ENCODE peak calls at places on chromosome 16, in four cellular contexts. N is tibial artery, X is neural progenitor cell, C is fibroblast of lung. H is an unnamed sample.
A peak's percentile ranks its signal among the peaks of the same experiment; 100 is the strongest.

GRCh38 chr16:30066882-30067583 is 1.5 kb downstream of the ALDOA start:
- DNase-seq in N (no peak), X (no peak), C (no peak), H (no peak)

GRCh38 chr16:85746431-85747227 is 4.3 kb downstream of the C16orf74 start:
- DNase-seq in N (no peak), X (no peak), C (peak; percentile 22), H (no peak)

GRCh38 chr16:29975811-29976511 is 2.3 kb downstream of the TAOK2 start:
- DNase-seq in N (no peak), X (no peak), C (no peak), H (no peak)

GRCh38 chr16:17784073-17784472 is 313.3 kb upstream of the XYLT1 start:
- DNase-seq in N (no peak), X (peak; percentile 87), C (peak; percentile 47), H (no peak)

GRCh38 chr16:82814059-82814458 is 187.3 kb downstream of the CDH13 start:
- DNase-seq in N (no peak), X (no peak), C (no peak), H (no peak)

GRCh38 chr16:87333581-87334331 is 16.6 kb upstream of the C16orf95 start:
- DNase-seq in N (no peak), X (no peak), C (no peak), H (no peak)

GRCh38 chr16:80623376-80623775 is 82.6 kb downstream of the DYNLRB2 start:
- DNase-seq in N (no peak), X (no peak), C (peak; percentile 1), H (no peak)

GRCh38 chr16:58127033-58127556 is 2.1 kb downstream of the CFAP20 start:
- DNase-seq in N (no peak), X (peak; percentile 26), C (peak; percentile 68), H (peak; percentile 14)

GRCh38 chr16:65065031-65065430 is 56.8 kb downstream of the CDH11 start:
- DNase-seq in N (no peak), X (no peak), C (no peak), H (no peak)

GRCh38 chr16:26605872-26606271 is 460.9 kb upstream of the C16orf82 start:
- DNase-seq in N (no peak), X (no peak), C (no peak), H (no peak)

GRCh38 chr16:85717393-85718152 is 28.8 kb upstream of the GINS2 start:
- DNase-seq in N (no peak), X (peak; percentile 90), C (peak; percentile 61), H (peak; percentile 8)

GRCh38 chr16:4055748-4056147 is 60.5 kb downstream of the ADCY9 start:
- DNase-seq in N (no peak), X (no peak), C (no peak), H (no peak)

GRCh38 chr16:50457423-50457822 is 88.6 kb upstream of the BRD7 start:
- DNase-seq in N (no peak), X (no peak), C (no peak), H (no peak)

GRCh38 chr16:51374346-51374745 is 223.3 kb upstream of the SALL1 start:
- DNase-seq in N (no peak), X (no peak), C (peak; percentile 68), H (peak; percentile 72)

GRCh38 chr16:57386381-57386951 is 14.2 kb downstream of the CX3CL1 start:
- DNase-seq in N (no peak), X (no peak), C (peak; percentile 59), H (peak; percentile 13)

GRCh38 chr16:27222499-27223225 is 19.3 kb downstream of the KDM8 start:
- DNase-seq in N (peak; percentile 36), X (peak; percentile 35), C (peak; percentile 80), H (no peak)

GRCh38 chr16:89131783-89132182 is 38.1 kb downstream of the ACSF3 start:
- DNase-seq in N (no peak), X (no peak), C (no peak), H (no peak)

GRCh38 chr16:49617710-49618330 is 238.1 kb downstream of the ZNF423 start:
- DNase-seq in N (no peak), X (no peak), C (no peak), H (no peak)

GRCh38 chr16:7423436-7423941 is 90.8 kb downstream of the RBFOX1 start:
- DNase-seq in N (no peak), X (no peak), C (no peak), H (no peak)

GRCh38 chr16:56643080-56643778 is 4.8 kb downstream of the MT1A start:
- DNase-seq in N (peak; percentile 76), X (peak; percentile 59), C (peak; percentile 38), H (no peak)

GRCh38 chr16:54437361-54437760 is 150.8 kb upstream of the IRX3 start:
- DNase-seq in N (no peak), X (peak; percentile 15), C (no peak), H (no peak)

GRCh38 chr16:65769776-65770438 is 596.6 kb upstream of the CDH5 start:
- DNase-seq in N (no peak), X (no peak), C (no peak), H (no peak)

GRCh38 chr16:29678691-29679267 is at the start of gene QPRT:
- DNase-seq in N (no peak), X (peak; percentile 87), C (peak; percentile 78), H (no peak)

GRCh38 chr16:31703526-31704128 is 170.0 kb upstream of the ZNF267 start:
- DNase-seq in N (no peak), X (no peak), C (no peak), H (no peak)

GRCh38 chr16:31700200-31700529 is 172.5 kb downstream of the AHSP start:
- DNase-seq in N (peak; percentile 71), X (no peak), C (no peak), H (no peak)

GRCh38 chr16:31700530-31701388 is 172.8 kb upstream of the ZNF267 start:
- DNase-seq in N (no peak), X (peak; percentile 91), C (peak; percentile 39), H (no peak)

GRCh38 chr16:31702796-31703195 is 170.8 kb upstream of the ZNF267 start:
- DNase-seq in N (no peak), X (no peak), C (no peak), H (no peak)

DNA sequence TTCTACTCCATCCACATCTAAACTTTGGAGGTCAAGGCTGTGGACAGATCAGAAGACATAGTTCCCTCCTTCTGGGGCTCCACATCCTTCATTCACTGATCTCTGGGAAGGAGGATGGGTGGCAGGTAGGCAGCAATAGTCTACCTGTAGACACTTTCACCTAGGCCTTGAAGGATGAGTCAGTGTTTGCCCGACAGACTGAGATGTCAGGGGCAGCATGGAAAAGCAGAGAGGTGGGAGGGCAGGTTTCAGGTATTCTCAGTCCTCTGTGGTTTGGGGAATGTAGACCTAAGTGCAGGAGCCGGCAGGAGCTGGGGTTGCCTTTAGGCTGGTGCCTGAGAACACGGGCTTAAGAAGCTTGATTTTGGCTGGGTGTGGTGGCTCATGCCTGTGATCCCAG is 171.9 kb upstream of the ZNF267 start:
- DNase-seq in N (no peak), X (no peak), C (no peak), H (no peak)
- H3K4me3 ChIP-seq in N (no peak overlapping the region), X (peak overlapping the region; percentile 85), C (no peak overlapping the region), H (no peak overlapping the region)

GRCh38 chr16:68643227-68643626 is 1.9 kb upstream of the CDH3 start:
- DNase-seq in N (no peak), X (no peak), C (no peak), H (no peak)

GRCh38 chr16:68645494-68646388 is 631 bp downstream of the CDH3 start:
- DNase-seq in N (no peak), X (peak; percentile 86), C (no peak), H (no peak)

GRCh38 chr16:68643847-68644246 is 1.3 kb upstream of the CDH3 start:
- DNase-seq in N (no peak), X (no peak), C (no peak), H (no peak)

GRCh38 chr16:68644303-68644702 is 807 bp upstream of the CDH3 start:
- DNase-seq in N (no peak), X (peak; percentile 60), C (no peak), H (no peak)

DNA sequence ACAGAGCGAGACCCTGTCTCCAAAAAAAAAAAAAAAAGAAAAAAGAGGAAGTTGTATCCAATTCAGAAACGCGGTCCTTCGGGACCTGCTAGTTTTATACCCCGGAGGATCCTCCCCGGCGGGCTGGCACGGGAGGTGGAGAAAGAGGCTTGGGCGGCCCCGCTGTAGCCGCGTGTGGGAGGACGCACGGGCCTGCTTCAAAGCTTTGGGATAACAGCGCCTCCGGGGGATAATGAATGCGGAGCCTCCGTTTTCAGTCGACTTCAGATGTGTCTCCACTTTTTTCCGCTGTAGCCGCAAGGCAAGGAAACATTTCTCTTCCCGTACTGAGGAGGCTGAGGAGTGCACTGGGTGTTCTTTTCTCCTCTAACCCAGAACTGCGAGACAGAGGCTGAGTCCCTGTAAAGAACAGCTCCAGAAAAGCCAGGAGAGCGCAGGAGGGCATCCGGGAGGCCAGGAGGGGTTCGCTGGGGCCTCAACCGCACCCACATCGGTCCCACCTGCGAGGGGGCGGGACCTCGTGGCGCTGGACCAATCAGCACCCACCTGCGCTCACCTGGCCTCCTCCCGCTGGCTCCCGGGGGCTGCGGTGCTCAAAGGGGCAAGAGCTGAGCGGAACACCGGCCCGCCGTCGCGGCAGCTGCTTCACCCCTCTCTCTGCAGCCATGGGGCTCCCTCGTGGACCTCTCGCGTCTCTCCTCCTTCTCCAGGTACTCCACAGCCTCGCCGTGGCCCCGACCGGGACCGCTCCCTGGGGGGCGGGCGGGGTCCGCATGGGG is at the start of gene CDH3:
- DNase-seq in N (no peak), X (peak; percentile 78), C (no peak), H (no peak)
- H3K4me3 ChIP-seq in N (no peak within 1 kb of the TSS), X (peak within 1 kb of the TSS; percentile 60), C (no peak within 1 kb of the TSS), H (peak within 1 kb of the TSS; percentile 21)

GRCh38 chr16:84599528-84600202 is 18.2 kb downstream of the COTL1 start:
- DNase-seq in N (peak; percentile 58), X (peak; percentile 92), C (peak; percentile 89), H (peak; percentile 60)
- H3K4me3 ChIP-seq in N (no peak overlapping the region), X (peak overlapping the region; percentile 29), C (peak overlapping the region; percentile 24), H (peak overlapping the region; percentile 9)

DNA sequence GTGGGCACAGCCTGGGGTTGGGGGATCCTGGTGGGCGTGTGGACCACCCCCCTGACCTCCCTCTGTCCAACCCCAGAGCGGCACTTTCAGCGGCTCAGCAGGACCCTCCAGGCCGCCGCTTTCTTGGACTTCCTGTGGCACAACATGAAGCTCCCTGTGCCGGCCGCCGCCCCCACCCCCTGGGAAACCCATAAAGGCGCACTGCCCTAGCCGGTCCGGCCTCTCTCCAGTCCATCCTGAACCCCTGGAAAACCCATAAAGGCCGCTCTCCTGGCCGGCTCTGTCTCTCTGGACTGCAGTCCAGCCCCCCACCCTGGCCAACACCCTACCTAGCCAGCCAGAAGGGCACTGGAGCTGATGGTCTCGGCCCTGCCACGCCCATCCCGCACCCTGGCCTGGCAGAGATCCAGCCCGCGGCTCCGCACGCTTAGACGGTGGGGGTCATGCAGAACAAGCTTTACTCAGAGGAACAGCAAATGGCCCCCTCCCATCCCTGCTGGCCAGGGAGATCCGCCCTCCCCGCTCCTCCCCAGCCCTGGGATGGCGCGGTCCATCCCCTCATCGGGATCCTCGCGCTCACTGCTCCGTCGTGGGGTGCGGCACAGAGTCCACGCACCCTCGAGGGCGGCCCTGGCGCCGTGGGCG is 2.7 kb downstream of the NOXO1 start:
- DNase-seq in N (no peak), X (no peak), C (no peak), H (no peak)
- H3K4me3 ChIP-seq in N (no peak overlapping the region), X (peak overlapping the region; percentile 25), C (no peak overlapping the region), H (no peak overlapping the region)

GRCh38 chr16:10938844-10939648 is 3.2 kb downstream of the DEXI start:
- DNase-seq in N (no peak), X (no peak), C (no peak), H (no peak)

GRCh38 chr16:10941127-10941933 is 938 bp downstream of the DEXI start:
- DNase-seq in N (no peak), X (peak; percentile 40), C (no peak), H (no peak)

GRCh38 chr16:10940501-10941079 is 1.7 kb downstream of the DEXI start:
- DNase-seq in N (no peak), X (no peak), C (no peak), H (no peak)

GRCh38 chr16:10938321-10938720 is 3.9 kb downstream of the DEXI start:
- DNase-seq in N (no peak), X (no peak), C (no peak), H (no peak)

GRCh38 chr16:10939649-10940206 is 2.5 kb downstream of the DEXI start:
- DNase-seq in N (no peak), X (no peak), C (no peak), H (no peak)
- H3K4me3 ChIP-seq in N (peak overlapping the region; percentile 96), X (peak overlapping the region; percentile 76), C (peak overlapping the region; percentile 91), H (no peak overlapping the region)

H was measured in AG09309.